ENCODE peak calls at places on chromosomes 7 and 10, in four cellular contexts. T is PC-9, Z is T-helper 1 cell, Y is astrocyte of the spinal cord. N is an unnamed sample.
A peak's percentile ranks its signal among the peaks of the same experiment; 100 is the strongest.

GRCh38 chr10:77516575-77516974 is 121.0 kb downstream of the KCNMA1 start:
- DNase-seq in T (no peak), Z (no peak), Y (no peak), N (no peak)

GRCh38 chr10:47288916-47289495 is 11.0 kb upstream of the GDF10 start:
- DNase-seq in T (no peak), Z (no peak), Y (no peak), N (no peak)

GRCh38 chr7:30727061-30727945 is 24.6 kb upstream of the INMT start:
- DNase-seq in T (no peak), Z (peak; percentile 86), Y (no peak), N (no peak)

GRCh38 chr7:159025161-159025779 is 119.4 kb downstream of the VIPR2 start:
- DNase-seq in T (no peak), Z (no peak), Y (peak; percentile 43), N (no peak)

GRCh38 chr10:97334370-97335175 is at the start of gene FRAT2:
- DNase-seq in T (peak; percentile 59), Z (peak; percentile 91), Y (peak; percentile 94), N (no peak)

GRCh38 chr7:82429408-82429807 is 14.2 kb downstream of the CACNA2D1 start:
- DNase-seq in T (no peak), Z (no peak), Y (no peak), N (no peak)

GRCh38 chr7:99193527-99194214 is 14.2 kb downstream of the KPNA7 start:
- DNase-seq in T (peak; percentile 39), Z (no peak), Y (peak; percentile 56), N (no peak)

GRCh38 chr10:70084189-70084588 is 31.5 kb downstream of the MACROH2A2 start:
- DNase-seq in T (no peak), Z (no peak), Y (no peak), N (no peak)

GRCh38 chr7:40899151-40899550 is 764.3 kb downstream of the SUGCT start:
- DNase-seq in T (peak; percentile 98), Z (no peak), Y (no peak), N (peak; percentile 89)

GRCh38 chr7:192701-193536 is 548 bp downstream of the FAM20C start:
- DNase-seq in T (peak; percentile 10), Z (no peak), Y (no peak), N (no peak)

GRCh38 chr10:11330383-11331020 is 280.9 kb downstream of the USP6NL start:
- DNase-seq in T (no peak), Z (no peak), Y (peak; percentile 35), N (no peak)

N was measured in keratinocyte.